ENCODE peak calls at places on chromosome 10, in nine cellular contexts. C is left lung, F is brain microvascular endothelial cell, E is hepatocyte, D is pancreas, K is GM23338, G is fibroblast of pulmonary artery, Q is astrocyte of the spinal cord, X is AG10803. U is an unnamed sample.

GRCh38 chr10:45410807-45411606 is 37.0 kb downstream of the ALOX5 start:
- DNase-seq in C (no peak), F (no peak), E (no peak), D (no peak), K (no peak), G (peak; percentile 44), Q (no peak), X (no peak), U (peak; percentile 3)

GRCh38 chr10:10977231-10977956 is 40.3 kb upstream of the CELF2 start:
- DNase-seq in C (no peak), F (no peak), E (no peak), D (no peak), K (no peak), G (no peak), Q (no peak), X (peak; percentile 37), U (peak; percentile 59)

GRCh38 chr10:63930584-63930983 is 409.4 kb downstream of the REEP3 start:
- DNase-seq in C (no peak), F (no peak), E (no peak), D (no peak), K (no peak), G (no peak), Q (no peak), X (no peak), U (no peak)

GRCh38 chr10:10727812-10728211 is 289.9 kb upstream of the CELF2 start:
- DNase-seq in C (no peak), F (no peak), E (peak; percentile 29), D (no peak), K (no peak), G (no peak), Q (no peak), X (no peak), U (no peak)

GRCh38 chr10:33163941-33164824 is 170.3 kb downstream of the NRP1 start:
- DNase-seq in C (no peak), F (peak; percentile 38), E (no peak), D (no peak), K (no peak), G (no peak), Q (peak; percentile 56), X (peak; percentile 55), U (no peak)

GRCh38 chr10:123674741-123675140 is 8.6 kb downstream of the GPR26 start:
- DNase-seq in C (no peak), F (no peak), E (no peak), D (no peak), K (no peak), G (no peak), Q (no peak), X (no peak), U (no peak)

GRCh38 chr10:125392140-125392539 is 231.8 kb upstream of the CTBP2 start:
- DNase-seq in C (no peak), F (no peak), E (no peak), D (no peak), K (no peak), G (no peak), Q (no peak), X (peak; percentile 43), U (peak; percentile 33)

GRCh38 chr10:58356756-58357155 is 21.9 kb downstream of the UBE2D1 start:
- DNase-seq in C (no peak), F (no peak), E (no peak), D (no peak), K (no peak), G (peak; percentile 29), Q (no peak), X (no peak), U (no peak)

GRCh38 chr10:122468923-122469781 is 7.8 kb downstream of the HTRA1 start:
- DNase-seq in C (no peak), F (peak; percentile 89), E (peak; percentile 58), D (no peak), K (no peak), G (peak; percentile 94), Q (peak; percentile 90), X (peak; percentile 99), U (peak; percentile 100)

GRCh38 chr10:70054902-70055301 is 2.3 kb downstream of the MACROH2A2 start:
- DNase-seq in C (no peak), F (no peak), E (no peak), D (no peak), K (no peak), G (no peak), Q (no peak), X (no peak), U (no peak)

GRCh38 chr10:10831085-10831484 is 186.6 kb upstream of the CELF2 start:
- DNase-seq in C (peak; percentile 54), F (peak; percentile 85), E (peak; percentile 10), D (no peak), K (no peak), G (peak; percentile 96), Q (peak; percentile 80), X (peak; percentile 92), U (peak; percentile 100)

GRCh38 chr10:32241946-32242345 is 105.0 kb downstream of the EPC1 start:
- DNase-seq in C (no peak), F (no peak), E (no peak), D (no peak), K (no peak), G (no peak), Q (no peak), X (peak; percentile 63), U (peak; percentile 28)

GRCh38 chr10:9579110-9579705 is 1438.5 kb upstream of the CELF2 start:
- DNase-seq in C (no peak), F (no peak), E (peak; percentile 4), D (no peak), K (no peak), G (no peak), Q (no peak), X (no peak), U (peak; percentile 58)

GRCh38 chr10:4947039-4947634 is 16.1 kb upstream of the AKR1C1 start:
- DNase-seq in C (no peak), F (no peak), E (no peak), D (no peak), K (no peak), G (peak; percentile 50), Q (peak; percentile 30), X (peak; percentile 60), U (peak; percentile 61)

GRCh38 chr10:80459047-80459865 is 5.1 kb downstream of the TSPAN14 start:
- DNase-seq in C (peak; percentile 90), F (no peak), E (no peak), D (peak; percentile 26), K (peak; percentile 41), G (peak; percentile 46), Q (peak; percentile 67), X (peak; percentile 93), U (peak; percentile 89)

DNA sequence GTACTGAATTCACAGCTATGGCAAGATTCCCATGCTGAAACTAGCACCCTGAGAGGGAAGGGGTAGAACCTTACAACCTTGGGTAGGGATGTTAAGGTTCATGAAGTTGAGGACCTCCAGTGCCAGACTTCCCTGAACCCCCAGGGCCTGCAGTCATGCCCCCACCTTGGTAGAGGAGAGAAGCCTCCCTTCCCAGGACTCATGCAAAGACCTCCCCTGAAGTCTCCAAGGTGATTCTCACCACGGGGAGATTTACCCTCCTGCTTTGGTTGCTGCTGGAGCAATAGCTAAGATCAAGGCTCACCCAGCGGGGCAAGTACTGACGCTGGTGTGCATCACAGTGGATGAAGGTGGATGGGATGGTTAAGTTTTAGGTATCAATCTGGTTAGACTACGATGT is 49.1 kb upstream of the PFKP start:
- DNase-seq in C (no peak), F (no peak), E (no peak), D (no peak), K (no peak), G (no peak), Q (no peak), X (no peak), U (no peak)
- TF ChIP-seq CTCF in C (no peak), F (no peak), E (no peak), D (no peak), K (no peak), G (no peak), Q (no peak), X (no peak), U (no peak)

DNA sequence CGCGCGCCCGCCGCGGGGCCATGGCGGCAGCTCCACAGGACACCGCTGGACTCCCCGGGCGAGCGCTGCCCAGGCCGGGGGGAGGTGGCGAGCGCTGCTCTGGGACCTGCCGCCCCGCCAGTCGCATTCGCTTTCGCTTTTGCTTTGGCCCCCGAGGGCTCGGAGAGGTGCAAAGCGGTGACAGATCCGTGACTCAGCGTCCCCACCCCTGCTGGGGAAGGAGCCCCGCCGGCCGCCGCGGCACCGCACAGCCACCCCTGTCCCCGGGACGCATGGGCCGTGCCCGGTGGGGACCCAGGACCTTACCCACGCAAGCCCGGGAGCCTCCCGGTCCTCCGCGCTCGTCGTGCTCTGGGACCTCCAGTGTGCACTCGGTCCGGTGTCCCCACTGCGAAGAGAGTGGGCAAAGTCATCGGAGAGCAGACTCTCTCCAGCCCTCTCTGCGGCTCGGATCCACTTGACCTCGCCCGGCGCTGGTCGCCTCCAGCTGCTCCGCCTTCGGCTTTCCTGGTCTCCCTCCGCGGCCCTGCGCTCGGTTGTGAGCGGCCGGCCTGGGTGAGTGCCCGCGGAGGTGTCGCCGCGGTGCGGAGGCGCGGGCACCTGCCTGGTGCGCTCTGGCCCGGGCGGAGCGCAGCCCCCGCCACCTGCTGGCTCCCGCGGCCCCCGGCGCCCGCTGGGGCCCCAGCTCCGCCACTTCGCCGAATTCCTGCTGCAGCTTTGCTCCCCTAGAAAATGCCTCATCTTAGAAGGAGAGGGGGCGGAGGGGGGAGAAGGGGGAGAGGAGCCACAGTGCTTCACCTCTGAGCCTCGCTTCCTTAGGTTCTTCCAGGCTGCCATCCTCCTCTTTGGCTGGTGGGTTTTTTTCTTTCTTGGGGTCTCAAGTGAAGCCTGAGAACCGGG is at the start of gene IL15RA:
- DNase-seq in C (peak; percentile 96), F (peak; percentile 25), E (peak; percentile 75), D (peak; percentile 82), K (peak; percentile 78), G (peak; percentile 63), Q (peak; percentile 61), X (peak; percentile 55), U (peak; percentile 55)
- TF ChIP-seq CTCF in C (no peak), F (no peak), E (peak; percentile 7), D (peak; percentile 15), K (no peak), G (no peak), Q (no peak), X (no peak), U (no peak)

DNA sequence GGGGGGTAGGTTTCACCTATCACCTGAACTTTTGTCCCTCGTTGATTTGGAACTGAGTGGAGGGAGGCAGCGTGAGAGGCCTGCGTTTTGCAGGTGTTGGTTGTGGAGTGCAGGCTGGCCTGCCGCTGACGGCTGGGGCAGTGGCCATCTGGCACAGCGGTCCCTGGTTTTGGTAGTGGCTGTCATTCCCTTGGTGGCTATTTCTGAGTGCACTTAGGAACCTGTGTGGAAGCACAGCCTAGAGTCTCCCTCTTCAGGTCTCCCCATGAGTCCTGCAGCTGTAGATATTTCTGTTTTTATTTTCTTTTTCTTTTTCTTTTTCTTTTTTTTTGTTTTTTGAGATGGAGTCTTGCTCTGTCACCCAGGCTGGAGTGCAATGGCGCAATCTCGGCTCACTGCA is 129.2 kb downstream of the CUL2 start:
- DNase-seq in C (no peak), F (no peak), E (no peak), D (no peak), K (peak; percentile 38), G (peak; percentile 49), Q (peak; percentile 38), X (peak; percentile 36), U (peak; percentile 50)
- TF ChIP-seq CTCF in C (no peak), F (peak; percentile 65), E (peak; percentile 39), D (no peak), K (peak; percentile 61), G (peak; percentile 37), Q (peak; percentile 52), X (peak; percentile 43), U (peak; percentile 35)

DNA sequence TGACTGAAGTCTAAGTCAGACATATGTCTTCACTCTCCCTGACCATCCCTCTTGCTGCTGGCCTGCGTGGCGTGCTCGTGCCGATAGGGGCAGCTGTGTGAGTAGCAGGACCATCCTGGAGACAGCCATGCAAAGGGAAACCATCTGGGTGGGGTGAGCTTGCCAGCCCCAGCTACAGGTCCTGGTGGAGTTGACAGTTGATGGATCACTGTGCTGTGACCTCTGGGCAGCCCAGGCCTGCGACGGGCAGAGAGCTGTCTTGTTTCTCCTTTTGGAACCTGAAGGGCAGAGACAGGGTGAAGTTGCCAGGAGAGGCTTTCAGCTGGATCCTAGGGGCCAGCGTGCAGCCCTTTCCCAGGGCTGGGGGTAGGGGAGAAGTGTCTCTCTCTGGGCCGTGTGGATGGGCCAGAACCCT is 44.7 kb downstream of the GRK5 start:
- DNase-seq in C (no peak), F (no peak), E (no peak), D (no peak), K (no peak), G (peak; percentile 61), Q (no peak), X (peak; percentile 35), U (peak; percentile 48)
- TF ChIP-seq CTCF in C (no peak), F (peak; percentile 40), E (no peak), D (no peak), K (no peak), G (peak; percentile 55), Q (peak; percentile 20), X (peak; percentile 32), U (peak; percentile 12)

U was measured in fibroblast of mammary gland.